ENCODE peak calls at places on chromosomes 2 and 18, in six cellular contexts. One of them, this sample, is unnamed. For H3K27me3, the result is how much of the 10 kb centered on the place peaks cover.

GRCh38 chr2:46492301-46492700 is 12.9 kb downstream of the TMEM247 start:
- DNase-seq in gastrocnemius medialis: no peak
- DNase-seq in ovary: no peak
- DNase-seq in psoas muscle: no peak
- DNase-seq in heart right ventricle: no peak
- DNase-seq in stomach: no peak
- DNase-seq in this sample: no peak

GRCh38 chr2:233912799-233913423 is 4.3 kb upstream of the TRPM8 start:
- DNase-seq in gastrocnemius medialis: no peak
- DNase-seq in ovary: no peak
- DNase-seq in psoas muscle: no peak
- DNase-seq in heart right ventricle: no peak
- DNase-seq in stomach: no peak
- DNase-seq in this sample: peak

GRCh38 chr2:172102858-172103359 is at the start of gene DLX2:
- DNase-seq in gastrocnemius medialis: peak
- DNase-seq in ovary: peak
- DNase-seq in psoas muscle: peak
- DNase-seq in heart right ventricle: peak
- DNase-seq in stomach: peak
- DNase-seq in this sample: peak

GRCh38 chr2:226489765-226490164 is 309.9 kb downstream of the IRS1 start:
- DNase-seq in gastrocnemius medialis: no peak
- DNase-seq in ovary: no peak
- DNase-seq in psoas muscle: no peak
- DNase-seq in heart right ventricle: no peak
- DNase-seq in stomach: no peak
- DNase-seq in this sample: no peak

GRCh38 chr2:29165362-29166236 is 50.4 kb downstream of the CLIP4 start:
- DNase-seq in gastrocnemius medialis: no peak
- DNase-seq in ovary: no peak
- DNase-seq in psoas muscle: no peak
- DNase-seq in heart right ventricle: no peak
- DNase-seq in stomach: no peak
- DNase-seq in this sample: no peak

GRCh38 chr18:51151568-51152511 is 45.6 kb downstream of the MEX3C start:
- DNase-seq in gastrocnemius medialis: no peak
- DNase-seq in ovary: no peak
- DNase-seq in psoas muscle: no peak
- DNase-seq in heart right ventricle: no peak
- DNase-seq in stomach: peak
- DNase-seq in this sample: no peak

GRCh38 chr2:177262137-177262536 is 2.4 kb downstream of the NFE2L2 start:
- DNase-seq in gastrocnemius medialis: no peak
- DNase-seq in ovary: no peak
- DNase-seq in psoas muscle: no peak
- DNase-seq in heart right ventricle: no peak
- DNase-seq in stomach: no peak
- DNase-seq in this sample: no peak

GRCh38 chr2:108945969-108946368 is 43.1 kb downstream of the EDAR start:
- DNase-seq in gastrocnemius medialis: no peak
- DNase-seq in ovary: no peak
- DNase-seq in psoas muscle: no peak
- DNase-seq in heart right ventricle: peak
- DNase-seq in stomach: no peak
- DNase-seq in this sample: peak

GRCh38 chr2:239440511-239440959 is 39.7 kb upstream of the HDAC4 start:
- DNase-seq in gastrocnemius medialis: no peak
- DNase-seq in ovary: peak
- DNase-seq in psoas muscle: no peak
- DNase-seq in heart right ventricle: no peak
- DNase-seq in stomach: no peak
- DNase-seq in this sample: no peak

GRCh38 chr18:11121426-11121825 is 27.9 kb downstream of the PIEZO2 start:
- DNase-seq in gastrocnemius medialis: no peak
- DNase-seq in ovary: no peak
- DNase-seq in psoas muscle: no peak
- DNase-seq in heart right ventricle: no peak
- DNase-seq in stomach: no peak
- DNase-seq in this sample: no peak

GRCh38 chr2:12560618-12561017 is 156.1 kb upstream of the TRIB2 start:
- DNase-seq in gastrocnemius medialis: no peak
- DNase-seq in ovary: no peak
- DNase-seq in psoas muscle: no peak
- DNase-seq in heart right ventricle: no peak
- DNase-seq in stomach: no peak
- DNase-seq in this sample: no peak

GRCh38 chr18:73835039-73835438 is 312.6 kb downstream of the FBXO15 start:
- DNase-seq in gastrocnemius medialis: no peak
- DNase-seq in ovary: no peak
- DNase-seq in psoas muscle: no peak
- DNase-seq in heart right ventricle: no peak
- DNase-seq in stomach: no peak
- DNase-seq in this sample: no peak

GRCh38 chr18:61388010-61388409 is 54.8 kb downstream of the CDH20 start:
- DNase-seq in gastrocnemius medialis: no peak
- DNase-seq in ovary: no peak
- DNase-seq in psoas muscle: no peak
- DNase-seq in heart right ventricle: no peak
- DNase-seq in stomach: no peak
- DNase-seq in this sample: no peak

GRCh38 chr2:121185571-121186074 is 99.4 kb downstream of the TFCP2L1 start:
- DNase-seq in gastrocnemius medialis: peak
- DNase-seq in ovary: no peak
- DNase-seq in psoas muscle: no peak
- DNase-seq in heart right ventricle: no peak
- DNase-seq in stomach: peak
- DNase-seq in this sample: no peak

GRCh38 chr2:127052068-127052770 is 54.7 kb downstream of the BIN1 start:
- DNase-seq in gastrocnemius medialis: peak
- DNase-seq in ovary: peak
- DNase-seq in psoas muscle: peak
- DNase-seq in heart right ventricle: no peak
- DNase-seq in stomach: no peak
- DNase-seq in this sample: peak

GRCh38 chr2:219684721-219685689 is 57.6 kb downstream of the SLC4A3 start:
- DNase-seq in gastrocnemius medialis: peak
- DNase-seq in ovary: peak
- DNase-seq in psoas muscle: peak
- DNase-seq in heart right ventricle: peak
- DNase-seq in stomach: peak
- DNase-seq in this sample: peak

GRCh38 chr2:237773826-237774225 is 24.8 kb upstream of the RBM44 start:
- DNase-seq in gastrocnemius medialis: no peak
- DNase-seq in ovary: no peak
- DNase-seq in psoas muscle: no peak
- DNase-seq in heart right ventricle: no peak
- DNase-seq in stomach: peak
- DNase-seq in this sample: no peak

GRCh38 chr2:226983891-226984290 is 148.0 kb downstream of the RHBDD1 start:
- DNase-seq in gastrocnemius medialis: no peak
- DNase-seq in ovary: no peak
- DNase-seq in psoas muscle: no peak
- DNase-seq in heart right ventricle: no peak
- DNase-seq in stomach: no peak
- DNase-seq in this sample: no peak

GRCh38 chr18:42045346-42045745 is 90.3 kb downstream of the PIK3C3 start:
- DNase-seq in gastrocnemius medialis: no peak
- DNase-seq in ovary: no peak
- DNase-seq in psoas muscle: no peak
- DNase-seq in heart right ventricle: no peak
- DNase-seq in stomach: no peak
- DNase-seq in this sample: no peak

GRCh38 chr2:2174956-2175355 is 156.1 kb downstream of the MYT1L start:
- DNase-seq in gastrocnemius medialis: no peak
- DNase-seq in ovary: no peak
- DNase-seq in psoas muscle: no peak
- DNase-seq in heart right ventricle: no peak
- DNase-seq in stomach: no peak
- DNase-seq in this sample: no peak
- H3K27me3 ChIP-seq in gastrocnemius medialis: under half
- H3K27me3 ChIP-seq in ovary: under half
- H3K27me3 ChIP-seq in psoas muscle: under half
- H3K27me3 ChIP-seq in heart right ventricle: under half
- H3K27me3 ChIP-seq in stomach: under half
- H3K27me3 ChIP-seq in this sample: under half

DNA sequence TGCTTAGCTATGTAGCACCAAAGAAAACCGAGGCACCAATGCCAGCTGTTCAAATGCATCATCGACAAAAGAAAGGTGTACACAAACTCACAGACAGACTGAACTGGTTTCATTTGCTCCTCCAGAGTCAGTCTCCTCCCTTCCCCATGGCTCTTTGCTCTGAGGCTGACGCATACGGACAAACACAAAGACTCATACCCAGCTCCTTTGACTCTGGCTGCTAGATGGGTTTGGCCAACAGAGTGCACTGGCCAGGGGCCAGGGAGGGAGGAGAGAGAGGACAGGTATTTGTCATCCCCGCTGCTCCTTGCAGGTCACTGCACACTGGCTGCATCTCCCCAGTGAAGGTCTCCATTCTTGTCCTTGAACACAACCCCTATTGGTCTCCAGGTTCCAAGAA is 40.7 kb downstream of the DNER start:
- DNase-seq in gastrocnemius medialis: no peak
- DNase-seq in ovary: no peak
- DNase-seq in psoas muscle: no peak
- DNase-seq in heart right ventricle: no peak
- DNase-seq in stomach: no peak
- DNase-seq in this sample: no peak
- H3K27me3 ChIP-seq in gastrocnemius medialis: under half
- H3K27me3 ChIP-seq in ovary: under half
- H3K27me3 ChIP-seq in psoas muscle: under half
- H3K27me3 ChIP-seq in heart right ventricle: under half
- H3K27me3 ChIP-seq in stomach: under half
- H3K27me3 ChIP-seq in this sample: under half

GRCh38 chr2:181649436-181649979 is 7.4 kb downstream of the CERKL start:
- DNase-seq in gastrocnemius medialis: no peak
- DNase-seq in ovary: no peak
- DNase-seq in psoas muscle: no peak
- DNase-seq in heart right ventricle: no peak
- DNase-seq in stomach: no peak
- DNase-seq in this sample: no peak

GRCh38 chr2:181648478-181649155 is 8.3 kb downstream of the CERKL start:
- DNase-seq in gastrocnemius medialis: no peak
- DNase-seq in ovary: no peak
- DNase-seq in psoas muscle: no peak
- DNase-seq in heart right ventricle: no peak
- DNase-seq in stomach: no peak
- DNase-seq in this sample: no peak

GRCh38 chr2:181642071-181642470 is 14.8 kb downstream of the CERKL start:
- DNase-seq in gastrocnemius medialis: no peak
- DNase-seq in ovary: no peak
- DNase-seq in psoas muscle: no peak
- DNase-seq in heart right ventricle: no peak
- DNase-seq in stomach: no peak
- DNase-seq in this sample: no peak

GRCh38 chr2:181643158-181643557 is 13.7 kb downstream of the CERKL start:
- DNase-seq in gastrocnemius medialis: no peak
- DNase-seq in ovary: no peak
- DNase-seq in psoas muscle: no peak
- DNase-seq in heart right ventricle: no peak
- DNase-seq in stomach: no peak
- DNase-seq in this sample: no peak

DNA sequence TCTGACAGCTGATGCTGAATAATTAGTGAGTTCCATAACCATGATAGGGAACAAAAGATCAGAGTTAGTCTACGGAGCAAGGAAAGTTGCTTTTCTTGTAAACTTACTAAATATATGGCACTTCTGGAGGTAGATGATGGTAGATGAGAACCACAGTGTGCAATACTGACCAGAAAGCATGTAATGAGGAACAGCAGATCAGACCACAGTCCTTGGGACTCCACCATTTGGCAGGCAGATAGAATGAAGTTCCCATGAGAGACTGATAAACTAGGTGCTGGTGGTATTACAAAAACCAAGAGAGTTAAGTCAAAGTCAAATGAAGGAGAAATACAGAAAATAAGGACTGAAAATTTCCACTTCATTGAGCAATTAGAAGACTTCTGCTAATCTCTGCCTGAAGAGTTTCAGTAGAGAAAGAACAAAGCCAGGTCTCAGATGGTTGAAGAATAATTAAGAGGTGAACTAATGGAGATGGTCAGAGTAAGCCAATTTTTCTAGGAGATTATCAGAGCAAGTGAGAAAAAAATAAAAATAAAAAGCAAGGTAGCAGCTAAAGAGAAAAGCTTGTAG is 10.4 kb downstream of the CERKL start:
- DNase-seq in gastrocnemius medialis: no peak
- DNase-seq in ovary: no peak
- DNase-seq in psoas muscle: no peak
- DNase-seq in heart right ventricle: no peak
- DNase-seq in stomach: no peak
- DNase-seq in this sample: no peak
- H3K27me3 ChIP-seq in gastrocnemius medialis: under half
- H3K27me3 ChIP-seq in ovary: under half
- H3K27me3 ChIP-seq in psoas muscle: under half
- H3K27me3 ChIP-seq in heart right ventricle: under half
- H3K27me3 ChIP-seq in stomach: under half
- H3K27me3 ChIP-seq in this sample: under half

DNA sequence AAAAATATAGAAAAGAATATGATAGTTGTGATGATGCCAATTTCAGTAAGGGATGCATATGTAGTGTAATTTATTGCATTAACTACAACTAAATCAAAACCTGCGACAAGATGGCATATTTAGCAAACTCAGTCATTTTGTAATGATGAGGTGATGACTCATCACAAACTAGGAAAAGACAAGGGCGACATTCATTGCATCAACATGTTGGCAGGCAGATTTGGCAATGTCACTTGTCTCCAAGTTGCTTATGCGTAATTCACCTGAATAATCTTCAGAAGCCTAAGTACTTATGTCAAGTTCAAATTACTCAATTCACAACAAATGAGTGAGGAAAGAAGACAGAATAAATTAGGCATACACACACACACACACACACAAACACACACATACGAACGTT is 273.2 kb upstream of the RGPD4 start:
- DNase-seq in gastrocnemius medialis: peak
- DNase-seq in ovary: no peak
- DNase-seq in psoas muscle: no peak
- DNase-seq in heart right ventricle: no peak
- DNase-seq in stomach: no peak
- DNase-seq in this sample: no peak
- H3K27me3 ChIP-seq in gastrocnemius medialis: under half
- H3K27me3 ChIP-seq in ovary: under half
- H3K27me3 ChIP-seq in psoas muscle: under half
- H3K27me3 ChIP-seq in heart right ventricle: under half
- H3K27me3 ChIP-seq in stomach: under half
- H3K27me3 ChIP-seq in this sample: under half

GRCh38 chr2:467543-467891 is 179.6 kb upstream of the ALKAL2 start:
- DNase-seq in gastrocnemius medialis: no peak
- DNase-seq in ovary: no peak
- DNase-seq in psoas muscle: no peak
- DNase-seq in heart right ventricle: no peak
- DNase-seq in stomach: no peak
- DNase-seq in this sample: no peak
- H3K27me3 ChIP-seq in gastrocnemius medialis: under half
- H3K27me3 ChIP-seq in ovary: under half
- H3K27me3 ChIP-seq in psoas muscle: under half
- H3K27me3 ChIP-seq in heart right ventricle: half or more
- H3K27me3 ChIP-seq in stomach: under half
- H3K27me3 ChIP-seq in this sample: under half

GRCh38 chr2:60552851-60553495 is 481 bp downstream of the BCL11A start:
- DNase-seq in gastrocnemius medialis: no peak
- DNase-seq in ovary: no peak
- DNase-seq in psoas muscle: no peak
- DNase-seq in heart right ventricle: no peak
- DNase-seq in stomach: no peak
- DNase-seq in this sample: no peak
- H3K27me3 ChIP-seq in gastrocnemius medialis: half or more
- H3K27me3 ChIP-seq in ovary: under half
- H3K27me3 ChIP-seq in psoas muscle: under half
- H3K27me3 ChIP-seq in heart right ventricle: half or more
- H3K27me3 ChIP-seq in stomach: under half
- H3K27me3 ChIP-seq in this sample: under half